ENCODE peak calls at places on chromosomes 4 and X, in ten cellular contexts. X, W, R, N, I, T, O, C, L and E are unnamed samples.

GRCh38 chrX:70132877-70133302 is 357 bp upstream of the IGBP1 start:
- DNase-seq in O (no peak), W (no peak), C (no peak), I (no peak), R (no peak), L (no peak), X (peak), N (no peak), T (no peak), E (no peak)

GRCh38 chrX:44908198-44908597 is 35.2 kb downstream of the KDM6A start:
- DNase-seq in N (no peak), L (no peak), O (no peak), X (no peak), T (no peak), C (no peak), R (no peak), W (no peak), I (no peak), E (no peak)

GRCh38 chr4:159071178-159071968 is 31.5 kb upstream of the RAPGEF2 start:
- DNase-seq in L (no peak), N (no peak), X (no peak), O (no peak), C (no peak), R (no peak), I (no peak), T (no peak), W (no peak), E (no peak)

GRCh38 chr4:6334203-6334887 is 64.7 kb downstream of the WFS1 start:
- DNase-seq in T (no peak), N (no peak), X (no peak), L (no peak), O (no peak), W (no peak), R (peak), C (no peak), I (no peak), E (no peak)

GRCh38 chr4:453267-453666 is 45.7 kb downstream of the ZNF721 start:
- DNase-seq in W (no peak), R (no peak), C (no peak), N (no peak), T (no peak), O (no peak), I (no peak), L (no peak), X (no peak), E (no peak)

GRCh38 chr4:89837385-89837995 is 529 bp upstream of the SNCA start:
- DNase-seq in N (no peak), T (peak), W (no peak), C (peak), L (peak), O (no peak), X (peak), R (peak), I (peak), E (peak)

GRCh38 chr4:854356-854755 is 28.4 kb upstream of the CPLX1 start:
- DNase-seq in O (no peak), L (no peak), T (no peak), I (no peak), N (no peak), C (no peak), R (no peak), X (no peak), W (no peak), E (no peak)

GRCh38 chrX:51802917-51803688 is 59.9 kb downstream of the GSPT2 start:
- DNase-seq in N (peak), T (no peak), W (no peak), L (peak), R (no peak), C (peak), X (peak), I (peak), O (peak), E (peak)

GRCh38 chr4:89539797-89540711 is 232.5 kb upstream of the GPRIN3 start:
- DNase-seq in C (no peak), W (no peak), R (no peak), N (peak), I (no peak), X (no peak), O (no peak), T (no peak), L (no peak), E (no peak)

GRCh38 chr4:104015680-104016079 is 295.9 kb upstream of the TACR3 start:
- DNase-seq in R (no peak), L (no peak), W (no peak), X (peak), O (no peak), T (no peak), N (no peak), I (no peak), C (no peak), E (no peak)